ENCODE peak calls at places on chromosomes 3 and 15, in ten cellular contexts. One of them, this sample, is unnamed.
A peak's percentile ranks its signal among the peaks of the same experiment; 100 is the strongest.

GRCh38 chr3:56956906-56957305 is 103.6 kb upstream of the SPATA12 start:
- DNase-seq in dorsolateral prefrontal cortex: no peak
- DNase-seq in fibroblast of pulmonary artery: no peak
- DNase-seq in IMR-90: no peak
- DNase-seq in breast epithelium: no peak
- DNase-seq in endothelial cell of umbilical vein: no peak
- DNase-seq in astrocyte: no peak
- DNase-seq in activated B cell treated with CpG ODN at 0.5 μM for 24 hours: no peak
- DNase-seq in fibroblast of lung: no peak
- DNase-seq in type B pancreatic cell: no peak
- DNase-seq in this sample: no peak

GRCh38 chr15:77104155-77104554 is 33.2 kb upstream of the TSPAN3 start:
- DNase-seq in type B pancreatic cell: no peak
- DNase-seq in endothelial cell of umbilical vein: peak; percentile 42
- DNase-seq in activated B cell treated with CpG ODN at 0.5 μM for 24 hours: no peak
- DNase-seq in IMR-90: peak; percentile 32
- DNase-seq in astrocyte: peak; percentile 14
- DNase-seq in dorsolateral prefrontal cortex: no peak
- DNase-seq in fibroblast of pulmonary artery: peak; percentile 65
- DNase-seq in fibroblast of lung: peak; percentile 5
- DNase-seq in breast epithelium: no peak
- DNase-seq in this sample: no peak

GRCh38 chr15:47820780-47821319 is 103.5 kb downstream of the SEMA6D start:
- DNase-seq in fibroblast of pulmonary artery: peak; percentile 83
- DNase-seq in IMR-90: peak; percentile 85
- DNase-seq in activated B cell treated with CpG ODN at 0.5 μM for 24 hours: no peak
- DNase-seq in fibroblast of lung: peak; percentile 92
- DNase-seq in type B pancreatic cell: no peak
- DNase-seq in breast epithelium: no peak
- DNase-seq in astrocyte: peak; percentile 94
- DNase-seq in dorsolateral prefrontal cortex: no peak
- DNase-seq in endothelial cell of umbilical vein: peak; percentile 50
- DNase-seq in this sample: peak; percentile 91

GRCh38 chr15:29018983-29019875 is 133.5 kb downstream of the APBA2 start:
- DNase-seq in astrocyte: no peak
- DNase-seq in IMR-90: no peak
- DNase-seq in breast epithelium: no peak
- DNase-seq in fibroblast of pulmonary artery: peak; percentile 54
- DNase-seq in endothelial cell of umbilical vein: no peak
- DNase-seq in dorsolateral prefrontal cortex: peak; percentile 36
- DNase-seq in activated B cell treated with CpG ODN at 0.5 μM for 24 hours: no peak
- DNase-seq in fibroblast of lung: no peak
- DNase-seq in type B pancreatic cell: no peak
- DNase-seq in this sample: no peak

GRCh38 chr3:71064288-71064975 is 519.1 kb downstream of the FOXP1 start:
- DNase-seq in fibroblast of pulmonary artery: peak; percentile 69
- DNase-seq in breast epithelium: no peak
- DNase-seq in activated B cell treated with CpG ODN at 0.5 μM for 24 hours: peak; percentile 64
- DNase-seq in IMR-90: peak; percentile 68
- DNase-seq in dorsolateral prefrontal cortex: peak; percentile 65
- DNase-seq in type B pancreatic cell: peak; percentile 82
- DNase-seq in endothelial cell of umbilical vein: peak; percentile 76
- DNase-seq in fibroblast of lung: peak; percentile 87
- DNase-seq in astrocyte: peak; percentile 66
- DNase-seq in this sample: peak; percentile 55

GRCh38 chr3:193665370-193665989 is 72.5 kb downstream of the OPA1 start:
- DNase-seq in breast epithelium: no peak
- DNase-seq in astrocyte: peak; percentile 19
- DNase-seq in fibroblast of lung: peak; percentile 70
- DNase-seq in endothelial cell of umbilical vein: peak; percentile 57
- DNase-seq in fibroblast of pulmonary artery: peak; percentile 70
- DNase-seq in activated B cell treated with CpG ODN at 0.5 μM for 24 hours: no peak
- DNase-seq in dorsolateral prefrontal cortex: no peak
- DNase-seq in IMR-90: peak; percentile 54
- DNase-seq in type B pancreatic cell: no peak
- DNase-seq in this sample: peak; percentile 60

GRCh38 chr3:130582457-130583155 is 65.6 kb downstream of the COL6A6 start:
- DNase-seq in fibroblast of lung: no peak
- DNase-seq in breast epithelium: no peak
- DNase-seq in dorsolateral prefrontal cortex: no peak
- DNase-seq in astrocyte: no peak
- DNase-seq in endothelial cell of umbilical vein: no peak
- DNase-seq in type B pancreatic cell: no peak
- DNase-seq in activated B cell treated with CpG ODN at 0.5 μM for 24 hours: no peak
- DNase-seq in IMR-90: no peak
- DNase-seq in fibroblast of pulmonary artery: no peak
- DNase-seq in this sample: no peak

GRCh38 chr3:149621218-149622005 is 36.4 kb downstream of the WWTR1 start:
- DNase-seq in astrocyte: peak; percentile 97
- DNase-seq in breast epithelium: no peak
- DNase-seq in type B pancreatic cell: no peak
- DNase-seq in activated B cell treated with CpG ODN at 0.5 μM for 24 hours: no peak
- DNase-seq in endothelial cell of umbilical vein: peak; percentile 90
- DNase-seq in dorsolateral prefrontal cortex: no peak
- DNase-seq in IMR-90: peak; percentile 92
- DNase-seq in fibroblast of lung: peak; percentile 91
- DNase-seq in fibroblast of pulmonary artery: peak; percentile 85
- DNase-seq in this sample: peak; percentile 62

DNA sequence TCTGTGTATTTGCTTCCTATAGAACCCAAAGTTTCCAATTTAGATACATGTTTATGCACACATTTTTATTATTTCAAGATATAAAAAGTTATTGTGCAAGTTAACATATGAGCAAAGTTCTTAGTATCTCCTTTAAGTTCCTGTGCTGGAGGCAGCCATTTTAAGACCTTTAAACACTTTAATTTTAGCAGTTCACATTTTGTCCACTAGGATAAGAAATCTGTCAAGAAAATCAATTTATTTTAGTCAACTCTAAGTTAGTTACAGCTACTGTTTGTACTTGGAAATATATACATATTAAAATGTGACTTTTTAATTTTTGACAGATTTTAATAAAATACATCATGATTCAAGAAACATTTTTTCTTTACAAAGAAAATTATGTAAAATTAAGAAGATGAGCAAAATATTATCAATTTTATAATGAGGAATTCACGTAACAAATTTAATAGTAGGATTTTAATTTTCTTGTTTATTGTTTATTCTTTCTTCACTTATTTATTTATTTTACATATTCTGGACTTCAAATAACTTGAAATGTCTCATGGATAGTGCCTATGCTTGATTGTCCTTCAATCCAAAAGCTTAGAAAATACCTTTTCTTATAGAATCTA is 402.6 kb upstream of the GBE1 start:
- DNase-seq in astrocyte: no peak
- DNase-seq in IMR-90: peak; percentile 18
- DNase-seq in breast epithelium: no peak
- DNase-seq in type B pancreatic cell: no peak
- DNase-seq in dorsolateral prefrontal cortex: no peak
- DNase-seq in fibroblast of pulmonary artery: peak; percentile 38
- DNase-seq in endothelial cell of umbilical vein: peak; percentile 7
- DNase-seq in activated B cell treated with CpG ODN at 0.5 μM for 24 hours: no peak
- DNase-seq in fibroblast of lung: peak; percentile 34
- DNase-seq in this sample: peak; percentile 44
- TF ChIP-seq CTCF in astrocyte: peak; percentile 36
- TF ChIP-seq CTCF in IMR-90: peak; percentile 25
- TF ChIP-seq CTCF in breast epithelium: no peak
- TF ChIP-seq CTCF in type B pancreatic cell: peak; percentile 76
- TF ChIP-seq CTCF in dorsolateral prefrontal cortex: no peak
- TF ChIP-seq CTCF in fibroblast of pulmonary artery: peak; percentile 25
- TF ChIP-seq CTCF in endothelial cell of umbilical vein: no peak
- TF ChIP-seq CTCF in activated B cell treated with CpG ODN at 0.5 μM for 24 hours: no peak
- TF ChIP-seq CTCF in fibroblast of lung: peak; percentile 27
- TF ChIP-seq CTCF in this sample: peak; percentile 21

DNA sequence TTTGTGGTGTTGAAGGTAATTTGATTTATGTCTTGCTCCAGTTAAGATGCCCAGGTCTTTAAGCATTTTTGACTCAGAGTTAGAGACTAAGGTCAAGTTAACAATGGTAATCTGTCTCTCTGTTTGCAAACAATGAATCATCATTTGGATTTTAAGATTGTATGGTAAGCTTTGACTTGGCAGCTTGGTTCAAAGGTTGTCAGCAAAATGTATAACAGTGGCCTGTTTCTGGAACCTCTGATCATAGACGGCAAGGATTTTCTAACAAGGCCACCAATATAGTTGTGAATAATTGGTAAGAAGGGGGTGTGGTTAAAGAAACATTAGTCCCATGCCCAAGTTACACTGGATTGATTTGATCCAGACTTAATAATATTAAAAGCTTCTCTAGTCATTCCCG is 775.2 kb upstream of the GOLIM4 start:
- DNase-seq in activated B cell treated with CpG ODN at 0.5 μM for 24 hours: no peak
- DNase-seq in type B pancreatic cell: no peak
- DNase-seq in breast epithelium: no peak
- DNase-seq in fibroblast of pulmonary artery: peak; percentile 21
- DNase-seq in astrocyte: peak; percentile 27
- DNase-seq in dorsolateral prefrontal cortex: no peak
- DNase-seq in endothelial cell of umbilical vein: no peak
- DNase-seq in fibroblast of lung: no peak
- DNase-seq in IMR-90: no peak
- DNase-seq in this sample: peak; percentile 41
- TF ChIP-seq CTCF in activated B cell treated with CpG ODN at 0.5 μM for 24 hours: no peak
- TF ChIP-seq CTCF in type B pancreatic cell: no peak
- TF ChIP-seq CTCF in breast epithelium: no peak
- TF ChIP-seq CTCF in fibroblast of pulmonary artery: no peak
- TF ChIP-seq CTCF in astrocyte: no peak
- TF ChIP-seq CTCF in dorsolateral prefrontal cortex: no peak
- TF ChIP-seq CTCF in endothelial cell of umbilical vein: no peak
- TF ChIP-seq CTCF in fibroblast of lung: no peak
- TF ChIP-seq CTCF in IMR-90: no peak
- TF ChIP-seq CTCF in this sample: no peak

DNA sequence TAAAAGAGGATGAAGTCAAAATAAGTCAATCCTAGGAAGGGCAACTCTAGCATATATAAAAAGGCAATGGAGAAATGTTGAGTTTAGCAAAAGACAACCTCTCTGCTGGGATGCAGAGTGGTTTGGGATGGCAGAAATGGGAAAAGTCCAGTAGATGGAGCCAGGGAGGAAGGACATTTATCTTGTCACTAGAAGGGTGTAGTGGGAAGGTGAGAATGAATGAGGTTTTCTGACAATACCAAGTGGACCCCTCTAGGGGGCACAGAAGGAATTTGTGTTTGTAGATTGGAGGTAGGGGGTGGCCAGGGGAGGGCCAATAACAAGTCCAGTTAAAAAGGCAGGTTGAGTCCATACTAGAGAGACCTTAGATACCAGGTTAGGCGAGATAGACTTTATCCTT is 80.0 kb downstream of the THSD4 start:
- DNase-seq in activated B cell treated with CpG ODN at 0.5 μM for 24 hours: no peak
- DNase-seq in IMR-90: no peak
- DNase-seq in astrocyte: no peak
- DNase-seq in fibroblast of pulmonary artery: peak; percentile 26
- DNase-seq in breast epithelium: no peak
- DNase-seq in endothelial cell of umbilical vein: no peak
- DNase-seq in fibroblast of lung: no peak
- DNase-seq in dorsolateral prefrontal cortex: no peak
- DNase-seq in type B pancreatic cell: no peak
- DNase-seq in this sample: peak; percentile 37
- TF ChIP-seq CTCF in activated B cell treated with CpG ODN at 0.5 μM for 24 hours: no peak
- TF ChIP-seq CTCF in IMR-90: no peak
- TF ChIP-seq CTCF in astrocyte: no peak
- TF ChIP-seq CTCF in fibroblast of pulmonary artery: peak; percentile 32
- TF ChIP-seq CTCF in breast epithelium: no peak
- TF ChIP-seq CTCF in endothelial cell of umbilical vein: no peak
- TF ChIP-seq CTCF in fibroblast of lung: no peak
- TF ChIP-seq CTCF in dorsolateral prefrontal cortex: no peak
- TF ChIP-seq CTCF in type B pancreatic cell: no peak
- TF ChIP-seq CTCF in this sample: peak; percentile 52

GRCh38 chr3:12557472-12558105 is 702 bp downstream of the MKRN2 start:
- DNase-seq in breast epithelium: no peak
- DNase-seq in dorsolateral prefrontal cortex: no peak
- DNase-seq in type B pancreatic cell: no peak
- DNase-seq in IMR-90: peak; percentile 59
- DNase-seq in astrocyte: peak; percentile 36
- DNase-seq in fibroblast of pulmonary artery: peak; percentile 65
- DNase-seq in endothelial cell of umbilical vein: peak; percentile 54
- DNase-seq in activated B cell treated with CpG ODN at 0.5 μM for 24 hours: no peak
- DNase-seq in fibroblast of lung: peak; percentile 68
- DNase-seq in this sample: peak; percentile 63

GRCh38 chr3:12556243-12556722 is 604 bp upstream of the MKRN2 start:
- DNase-seq in IMR-90: no peak
- DNase-seq in dorsolateral prefrontal cortex: no peak
- DNase-seq in breast epithelium: no peak
- DNase-seq in astrocyte: no peak
- DNase-seq in fibroblast of pulmonary artery: no peak
- DNase-seq in fibroblast of lung: no peak
- DNase-seq in endothelial cell of umbilical vein: no peak
- DNase-seq in type B pancreatic cell: no peak
- DNase-seq in activated B cell treated with CpG ODN at 0.5 μM for 24 hours: no peak
- DNase-seq in this sample: no peak

GRCh38 chr3:12556723-12557471 is at the start of gene MKRN2:
- DNase-seq in dorsolateral prefrontal cortex: peak; percentile 90
- DNase-seq in fibroblast of pulmonary artery: peak; percentile 86
- DNase-seq in breast epithelium: peak; percentile 88
- DNase-seq in type B pancreatic cell: peak; percentile 92
- DNase-seq in endothelial cell of umbilical vein: peak; percentile 89
- DNase-seq in activated B cell treated with CpG ODN at 0.5 μM for 24 hours: peak; percentile 85
- DNase-seq in IMR-90: peak; percentile 78
- DNase-seq in astrocyte: peak; percentile 60
- DNase-seq in fibroblast of lung: peak; percentile 83
- DNase-seq in this sample: peak; percentile 90

GRCh38 chr3:12549971-12550760 is 4.9 kb upstream of the MKRN2OS start:
- DNase-seq in IMR-90: no peak
- DNase-seq in type B pancreatic cell: no peak
- DNase-seq in fibroblast of pulmonary artery: peak; percentile 18
- DNase-seq in endothelial cell of umbilical vein: no peak
- DNase-seq in astrocyte: no peak
- DNase-seq in fibroblast of lung: no peak
- DNase-seq in dorsolateral prefrontal cortex: no peak
- DNase-seq in breast epithelium: no peak
- DNase-seq in activated B cell treated with CpG ODN at 0.5 μM for 24 hours: no peak
- DNase-seq in this sample: no peak

DNA sequence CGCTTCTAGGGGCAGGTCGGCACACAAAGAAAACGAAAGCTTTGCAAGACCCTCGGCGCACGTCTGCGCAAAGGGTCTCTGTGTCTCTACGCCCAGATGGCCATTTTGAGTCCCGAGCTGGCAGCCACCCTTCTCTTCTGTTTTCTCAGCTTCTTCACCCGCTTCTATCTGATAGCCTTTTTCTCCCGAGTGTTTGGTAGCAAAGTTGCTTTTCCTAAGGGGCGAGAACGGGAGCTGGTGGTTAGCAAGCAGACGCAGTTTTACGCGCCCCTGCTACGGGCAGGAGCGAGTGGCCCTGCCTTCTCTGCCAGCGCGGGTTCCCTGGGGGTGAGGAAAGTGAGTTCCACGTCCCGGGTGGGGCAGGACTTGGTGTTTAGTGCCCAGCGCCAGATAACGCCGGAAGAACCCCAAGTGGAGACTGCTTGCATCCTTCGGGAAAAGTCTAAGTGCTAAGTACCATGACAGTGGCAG is 2.9 kb upstream of the MKRN2 start:
- DNase-seq in dorsolateral prefrontal cortex: no peak
- DNase-seq in breast epithelium: no peak
- DNase-seq in IMR-90: no peak
- DNase-seq in astrocyte: peak; percentile 18
- DNase-seq in endothelial cell of umbilical vein: peak; percentile 62
- DNase-seq in activated B cell treated with CpG ODN at 0.5 μM for 24 hours: peak; percentile 19
- DNase-seq in type B pancreatic cell: no peak
- DNase-seq in fibroblast of lung: peak; percentile 37
- DNase-seq in fibroblast of pulmonary artery: peak; percentile 29
- DNase-seq in this sample: peak; percentile 32
- TF ChIP-seq CTCF in dorsolateral prefrontal cortex: no peak
- TF ChIP-seq CTCF in breast epithelium: no peak
- TF ChIP-seq CTCF in IMR-90: no peak
- TF ChIP-seq CTCF in astrocyte: no peak
- TF ChIP-seq CTCF in endothelial cell of umbilical vein: no peak
- TF ChIP-seq CTCF in activated B cell treated with CpG ODN at 0.5 μM for 24 hours: no peak
- TF ChIP-seq CTCF in type B pancreatic cell: no peak
- TF ChIP-seq CTCF in fibroblast of lung: no peak
- TF ChIP-seq CTCF in fibroblast of pulmonary artery: no peak
- TF ChIP-seq CTCF in this sample: no peak

GRCh38 chr3:117193390-117193789 is 483.8 kb downstream of the TUSC7 start:
- DNase-seq in activated B cell treated with CpG ODN at 0.5 μM for 24 hours: no peak
- DNase-seq in type B pancreatic cell: no peak
- DNase-seq in IMR-90: no peak
- DNase-seq in astrocyte: no peak
- DNase-seq in endothelial cell of umbilical vein: no peak
- DNase-seq in fibroblast of pulmonary artery: no peak
- DNase-seq in dorsolateral prefrontal cortex: no peak
- DNase-seq in breast epithelium: no peak
- DNase-seq in fibroblast of lung: no peak
- DNase-seq in this sample: no peak
- TF ChIP-seq CTCF in activated B cell treated with CpG ODN at 0.5 μM for 24 hours: no peak
- TF ChIP-seq CTCF in type B pancreatic cell: peak; percentile 66
- TF ChIP-seq CTCF in IMR-90: peak; percentile 25
- TF ChIP-seq CTCF in astrocyte: peak; percentile 30
- TF ChIP-seq CTCF in endothelial cell of umbilical vein: no peak
- TF ChIP-seq CTCF in fibroblast of pulmonary artery: peak; percentile 1
- TF ChIP-seq CTCF in dorsolateral prefrontal cortex: no peak
- TF ChIP-seq CTCF in breast epithelium: no peak
- TF ChIP-seq CTCF in fibroblast of lung: peak; percentile 35
- TF ChIP-seq CTCF in this sample: peak; percentile 30